ENCODE peak calls at places on chromosomes 2 and 18, in nine cellular contexts. W, O, F, Z, E, G, T, Y and V are unnamed samples. For H3K4me1, the result is how much of the 10 kb centered on the place peaks cover.

GRCh38 chr2:176174382-176174834 is 14.1 kb upstream of the HOXD1 start:
- DNase-seq in W (no peak), O (no peak), F (no peak), Z (no peak), E (no peak), G (no peak), T (no peak), Y (no peak), V (no peak)

GRCh38 chr2:241280291-241280690 is 35.2 kb downstream of the HDLBP start:
- DNase-seq in W (no peak), O (no peak), F (no peak), Z (no peak), E (no peak), G (no peak), T (no peak), Y (no peak), V (no peak)

GRCh38 chr2:162926907-162927306 is 88.3 kb upstream of the KCNH7 start:
- DNase-seq in W (no peak), O (no peak), F (no peak), Z (no peak), E (no peak), G (no peak), T (no peak), Y (no peak), V (no peak)

GRCh38 chr2:72602095-72602494 is 223.7 kb downstream of the EXOC6B start:
- DNase-seq in W (no peak), O (no peak), F (no peak), Z (no peak), E (no peak), G (no peak), T (no peak), Y (no peak), V (no peak)

GRCh38 chr2:4763009-4763408 is 929.2 kb upstream of the SOX11 start:
- DNase-seq in W (peak), O (peak), F (no peak), Z (peak), E (no peak), G (no peak), T (peak), Y (no peak), V (no peak)

GRCh38 chr2:23404426-23404825 is 19.4 kb downstream of the KLHL29 start:
- DNase-seq in W (peak), O (peak), F (no peak), Z (peak), E (no peak), G (no peak), T (peak), Y (peak), V (no peak)

GRCh38 chr2:9250091-9250490 is 43.5 kb downstream of the ASAP2 start:
- DNase-seq in W (no peak), O (no peak), F (no peak), Z (no peak), E (no peak), G (no peak), T (no peak), Y (no peak), V (no peak)

GRCh38 chr2:127081826-127082633 is 24.9 kb downstream of the BIN1 start:
- DNase-seq in W (no peak), O (no peak), F (no peak), Z (no peak), E (no peak), G (no peak), T (peak), Y (peak), V (no peak)

GRCh38 chr2:157722580-157723234 is 94.0 kb upstream of the ACVR1C start:
- DNase-seq in W (no peak), O (no peak), F (no peak), Z (no peak), E (no peak), G (no peak), T (peak), Y (no peak), V (no peak)

GRCh38 chr2:66189598-66189997 is 245.3 kb upstream of the MEIS1 start:
- DNase-seq in W (no peak), O (no peak), F (no peak), Z (no peak), E (peak), G (no peak), T (no peak), Y (no peak), V (no peak)

GRCh38 chr2:232367016-232367415 is 11.5 kb upstream of the ALPP start:
- DNase-seq in W (no peak), O (no peak), F (peak), Z (no peak), E (no peak), G (no peak), T (no peak), Y (peak), V (no peak)

GRCh38 chr18:56789004-56789888 is 138.1 kb downstream of the WDR7 start:
- DNase-seq in W (peak), O (peak), F (no peak), Z (peak), E (no peak), G (peak), T (peak), Y (no peak), V (peak)

GRCh38 chr18:35935805-35936204 is 36.7 kb upstream of the RMP24 start:
- DNase-seq in W (no peak), O (no peak), F (no peak), Z (no peak), E (no peak), G (no peak), T (no peak), Y (no peak), V (no peak)

GRCh38 chr2:78676921-78677696 is 348.4 kb upstream of the REG3G start:
- DNase-seq in W (no peak), O (peak), F (no peak), Z (no peak), E (no peak), G (no peak), T (peak), Y (no peak), V (no peak)

GRCh38 chr2:156909983-156910382 is 347.5 kb upstream of the GALNT5 start:
- DNase-seq in W (no peak), O (no peak), F (no peak), Z (no peak), E (no peak), G (no peak), T (no peak), Y (no peak), V (no peak)

GRCh38 chr2:236472711-236473495 is 96.7 kb upstream of the ACKR3 start:
- DNase-seq in W (no peak), O (no peak), F (no peak), Z (no peak), E (no peak), G (no peak), T (peak), Y (no peak), V (no peak)

GRCh38 chr2:121694398-121695178 is 42.1 kb downstream of the NIFK start:
- DNase-seq in W (no peak), O (no peak), F (no peak), Z (no peak), E (no peak), G (no peak), T (no peak), Y (no peak), V (no peak)

GRCh38 chr2:166494140-166494544 is at the start of gene SCN7A:
- DNase-seq in W (peak), O (peak), F (peak), Z (peak), E (peak), G (peak), T (peak), Y (peak), V (peak)

GRCh38 chr2:120481446-120482194 is 135.7 kb downstream of the INHBB start:
- DNase-seq in W (no peak), O (no peak), F (peak), Z (no peak), E (no peak), G (no peak), T (no peak), Y (peak), V (no peak)

GRCh38 chr2:200466703-200467418 is 43.0 kb downstream of the KCTD18 start:
- DNase-seq in W (no peak), O (no peak), F (peak), Z (no peak), E (peak), G (no peak), T (no peak), Y (no peak), V (peak)

GRCh38 chr2:75513616-75514170 is 47.0 kb downstream of the EVA1A start:
- DNase-seq in W (no peak), O (no peak), F (no peak), Z (no peak), E (no peak), G (no peak), T (no peak), Y (no peak), V (no peak)

GRCh38 chr18:55401638-55402191 is 186.3 kb downstream of the TCF4 start:
- DNase-seq in W (no peak), O (peak), F (peak), Z (no peak), E (peak), G (peak), T (peak), Y (no peak), V (peak)

GRCh38 chr18:11497585-11497984 is 111.8 kb upstream of the SLC35G4 start:
- DNase-seq in W (no peak), O (no peak), F (no peak), Z (no peak), E (peak), G (peak), T (no peak), Y (no peak), V (no peak)

GRCh38 chr2:96661324-96661723 is 18.8 kb downstream of the FER1L5 start:
- DNase-seq in W (no peak), O (no peak), F (no peak), Z (no peak), E (no peak), G (no peak), T (no peak), Y (no peak), V (no peak)

GRCh38 chr2:191521608-191522208 is 156.2 kb upstream of the NABP1 start:
- DNase-seq in W (no peak), O (no peak), F (no peak), Z (no peak), E (no peak), G (no peak), T (peak), Y (no peak), V (no peak)

GRCh38 chr2:165528691-165529090 is 59.2 kb downstream of the CSRNP3 start:
- DNase-seq in W (no peak), O (no peak), F (peak), Z (no peak), E (no peak), G (no peak), T (no peak), Y (peak), V (no peak)

GRCh38 chr2:106956879-106957278 is 70.9 kb upstream of the ST6GAL2 start:
- DNase-seq in W (no peak), O (no peak), F (peak), Z (peak), E (no peak), G (no peak), T (peak), Y (no peak), V (peak)

GRCh38 chr2:120589782-120590608 is 145.7 kb upstream of the GLI2 start:
- DNase-seq in W (no peak), O (no peak), F (no peak), Z (no peak), E (no peak), G (no peak), T (no peak), Y (no peak), V (no peak)

GRCh38 chr2:127584516-127585033 is 49.1 kb downstream of the MYO7B start:
- DNase-seq in W (no peak), O (no peak), F (no peak), Z (no peak), E (no peak), G (no peak), T (no peak), Y (no peak), V (no peak)

GRCh38 chr2:30245364-30245763 is 14.0 kb downstream of the LBH start:
- DNase-seq in W (no peak), O (no peak), F (no peak), Z (no peak), E (no peak), G (no peak), T (no peak), Y (no peak), V (no peak)

GRCh38 chr2:197369228-197369945 is 58.8 kb upstream of the ANKRD44 start:
- DNase-seq in W (no peak), O (no peak), F (no peak), Z (no peak), E (no peak), G (no peak), T (no peak), Y (no peak), V (no peak)

GRCh38 chr2:207767461-207768167 is 2.1 kb downstream of the FZD5 start:
- DNase-seq in W (peak), O (peak), F (peak), Z (peak), E (no peak), G (peak), T (peak), Y (peak), V (no peak)
- H3K4me1 ChIP-seq in W (half or more), O (under half), F (under half), Z (under half), E (under half), G (under half), T (under half), Y (under half), V (under half)

GRCh38 chr18:77118256-77119090 is 14.1 kb downstream of the MBP start:
- DNase-seq in W (no peak), O (no peak), F (no peak), Z (no peak), E (no peak), G (no peak), T (no peak), Y (no peak), V (no peak)
- H3K4me1 ChIP-seq in W (under half), O (under half), F (under half), Z (under half), E (under half), G (under half), T (under half), Y (half or more), V (under half)

DNA sequence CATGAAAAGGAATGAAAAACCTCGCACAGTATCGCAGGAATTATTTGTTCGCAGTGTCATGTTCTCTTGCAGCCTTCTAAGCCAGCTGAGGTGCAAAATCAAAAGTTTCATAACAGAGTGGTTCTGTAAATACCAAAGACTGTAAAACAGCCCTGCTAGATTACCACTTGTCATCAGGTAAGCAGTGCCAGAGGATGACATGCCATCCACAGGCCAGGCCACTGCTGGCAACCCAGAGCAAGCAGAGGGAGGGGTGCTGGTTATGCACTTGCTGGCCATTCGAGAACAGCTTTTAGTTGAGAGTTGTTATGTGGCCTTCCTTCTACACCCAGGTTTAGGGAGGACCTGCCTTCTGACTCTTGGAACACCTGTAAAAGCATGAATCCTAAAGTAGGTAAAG is 114.3 kb upstream of the MGAT5 start:
- DNase-seq in W (peak), O (no peak), F (no peak), Z (no peak), E (no peak), G (peak), T (no peak), Y (no peak), V (no peak)
- H3K4me1 ChIP-seq in W (half or more), O (under half), F (under half), Z (under half), E (under half), G (half or more), T (under half), Y (half or more), V (half or more)

DNA sequence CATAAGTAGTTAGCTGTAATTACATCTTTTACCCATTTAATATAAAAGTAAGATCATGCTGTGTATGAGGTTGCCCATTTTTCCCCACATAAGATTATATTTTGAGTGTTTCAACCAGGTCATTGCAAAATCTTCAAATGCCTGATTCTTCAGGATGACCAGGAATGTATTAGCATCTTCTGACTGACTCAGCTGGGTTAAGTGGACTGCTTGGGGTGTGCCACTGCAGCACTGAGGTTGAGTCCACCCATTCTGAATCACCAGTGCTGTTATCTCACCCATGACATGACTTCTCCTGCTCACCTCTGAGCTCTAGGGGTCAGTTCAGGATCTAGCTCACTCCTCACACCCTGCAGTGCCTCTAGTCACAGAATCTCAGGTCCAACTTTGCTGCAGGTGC is 576.7 kb upstream of the ZEB2 start:
- DNase-seq in W (no peak), O (no peak), F (no peak), Z (no peak), E (no peak), G (no peak), T (no peak), Y (no peak), V (no peak)
- H3K4me1 ChIP-seq in W (under half), O (under half), F (under half), Z (under half), E (under half), G (under half), T (under half), Y (under half), V (under half)

DNA sequence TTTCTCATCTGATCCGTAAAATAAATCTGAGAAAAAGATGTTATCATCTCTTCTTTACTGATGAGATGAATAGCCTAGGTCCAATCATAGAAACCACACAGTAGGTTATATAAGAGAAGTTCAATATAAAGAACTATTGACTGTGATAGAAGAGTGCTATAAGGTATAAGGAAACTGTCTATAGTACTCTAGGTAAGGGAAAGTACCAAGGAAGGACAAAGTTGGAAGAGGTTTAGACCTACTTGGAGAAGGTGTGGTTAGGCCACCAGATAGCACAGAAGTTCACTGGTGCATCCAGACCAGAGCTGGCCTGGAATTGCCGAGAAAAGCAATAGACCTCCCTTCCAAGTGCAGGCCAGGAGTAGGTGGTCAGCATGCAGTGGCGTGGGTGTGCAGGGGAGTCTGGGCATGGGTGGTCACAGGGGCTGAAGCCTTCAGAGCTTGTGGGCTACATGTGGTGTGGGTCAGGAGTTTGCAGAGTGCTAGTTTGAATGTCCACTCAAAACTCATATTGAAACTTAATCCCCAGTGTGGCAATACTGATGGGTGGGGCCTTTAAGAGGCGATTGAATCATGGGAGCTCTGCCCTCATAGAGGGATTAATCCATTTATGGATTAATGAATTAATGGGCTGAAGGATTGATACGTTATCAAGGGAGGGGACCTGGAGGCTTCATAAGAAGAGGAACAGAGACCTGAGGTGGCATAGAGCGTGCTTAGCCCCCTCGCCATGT is 86.3 kb downstream of the ALPK2 start:
- DNase-seq in W (no peak), O (no peak), F (no peak), Z (no peak), E (no peak), G (no peak), T (no peak), Y (no peak), V (no peak)
- H3K4me1 ChIP-seq in W (under half), O (under half), F (under half), Z (under half), E (under half), G (under half), T (under half), Y (under half), V (under half)

GRCh38 chr18:78623142-78623541 is 356.5 kb upstream of the SALL3 start:
- DNase-seq in W (no peak), O (no peak), F (no peak), Z (no peak), E (no peak), G (no peak), T (no peak), Y (no peak), V (no peak)
- H3K4me1 ChIP-seq in W (under half), O (under half), F (under half), Z (under half), E (under half), G (under half), T (under half), Y (under half), V (under half)

GRCh38 chr18:23227729-23228075 is 92.4 kb downstream of the CABLES1 start:
- DNase-seq in W (no peak), O (no peak), F (no peak), Z (no peak), E (no peak), G (no peak), T (no peak), Y (no peak), V (no peak)
- H3K4me1 ChIP-seq in W (under half), O (under half), F (under half), Z (under half), E (half or more), G (under half), T (under half), Y (half or more), V (under half)

GRCh38 chr2:101114815-101115214 is 36.4 kb downstream of the TBC1D8 start:
- DNase-seq in W (peak), O (no peak), F (peak), Z (no peak), E (no peak), G (peak), T (no peak), Y (peak), V (no peak)
- H3K4me1 ChIP-seq in W (half or more), O (under half), F (under half), Z (under half), E (under half), G (half or more), T (half or more), Y (under half), V (under half)